ENCODE peak calls at places on chromosomes 13 and 19, in six cellular contexts. A is MM.1S, M is AML-193, N is foreskin fibroblast, E is GM13976, B is iPS DF 19.7. S is an unnamed sample.
A peak's percentile ranks its signal among the peaks of the same experiment; 100 is the strongest.

GRCh38 chr19:2770055-2771013 is 12.7 kb downstream of the SGTA start:
- DNase-seq in A (no peak), M (no peak), N (peak; percentile 71), E (no peak), B (no peak), S (no peak)

GRCh38 chr13:34943675-34944634 is 1.9 kb downstream of the NBEA start:
- DNase-seq in A (peak; percentile 68), M (peak; percentile 21), N (peak; percentile 6), E (no peak), B (no peak), S (peak; percentile 32)

GRCh38 chr19:34364830-34365462 is at the start of gene GPI:
- DNase-seq in A (peak; percentile 91), M (peak; percentile 52), N (peak; percentile 80), E (peak; percentile 90), B (no peak), S (peak; percentile 88)

GRCh38 chr19:11295180-11295579 is 780 bp upstream of the TSPAN16 start:
- DNase-seq in A (no peak), M (no peak), N (no peak), E (no peak), B (no peak), S (no peak)

GRCh38 chr13:30216111-30216510 is 91.2 kb downstream of the KATNAL1 start:
- DNase-seq in A (no peak), M (no peak), N (no peak), E (no peak), B (no peak), S (no peak)

GRCh38 chr13:81771948-81772347 is 1431.0 kb upstream of the SPRY2 start:
- DNase-seq in A (no peak), M (no peak), N (no peak), E (no peak), B (no peak), S (no peak)

GRCh38 chr13:50107205-50107604 is 92.0 kb downstream of the KCNRG start:
- DNase-seq in A (no peak), M (no peak), N (peak; percentile 11), E (no peak), B (no peak), S (no peak)

GRCh38 chr19:6038634-6039405 is 60.9 kb upstream of the RANBP3 start:
- DNase-seq in A (no peak), M (no peak), N (no peak), E (peak; percentile 82), B (no peak), S (no peak)

GRCh38 chr13:98478134-98479129 is 98.5 kb downstream of the STK24 start:
- DNase-seq in A (no peak), M (peak; percentile 33), N (peak; percentile 56), E (no peak), B (no peak), S (no peak)

GRCh38 chr13:66994097-66994496 is 236.0 kb downstream of the PCDH9 start:
- DNase-seq in A (peak; percentile 8), M (no peak), N (peak; percentile 67), E (peak; percentile 32), B (peak; percentile 50), S (peak; percentile 15)

GRCh38 chr13:114130131-114130707 is 2.2 kb downstream of the RASA3 start:
- DNase-seq in A (no peak), M (no peak), N (no peak), E (no peak), B (no peak), S (no peak)

GRCh38 chr19:53809518-53810186 is 14.5 kb downstream of the NLRP12 start:
- DNase-seq in A (no peak), M (no peak), N (no peak), E (no peak), B (no peak), S (peak; percentile 49)

GRCh38 chr13:109998808-109999528 is 212.6 kb upstream of the IRS2 start:
- DNase-seq in A (no peak), M (no peak), N (peak; percentile 94), E (no peak), B (no peak), S (no peak)

GRCh38 chr19:46383846-46384245 is 29.5 kb downstream of the CCDC8 start:
- DNase-seq in A (no peak), M (no peak), N (no peak), E (no peak), B (no peak), S (no peak)

GRCh38 chr13:108326318-108326717 is 56.8 kb downstream of the TNFSF13B start:
- DNase-seq in A (peak; percentile 61), M (peak; percentile 96), N (no peak), E (peak; percentile 14), B (no peak), S (no peak)

GRCh38 chr13:107025991-107026390 is 458.1 kb upstream of the ARGLU1 start:
- DNase-seq in A (no peak), M (no peak), N (peak; percentile 4), E (no peak), B (no peak), S (no peak)

GRCh38 chr19:31705656-31706055 is 356.4 kb upstream of the TSHZ3 start:
- DNase-seq in A (no peak), M (no peak), N (no peak), E (no peak), B (no peak), S (no peak)

GRCh38 chr19:2180881-2181617 is 17.3 kb downstream of the DOT1L start:
- DNase-seq in A (no peak), M (no peak), N (no peak), E (no peak), B (no peak), S (no peak)

GRCh38 chr13:52779028-52779612 is 39.5 kb upstream of the CNMD start:
- DNase-seq in A (no peak), M (no peak), N (no peak), E (no peak), B (no peak), S (no peak)

GRCh38 chr19:18194554-18195238 is 1.7 kb downstream of the MPV17L2 start:
- DNase-seq in A (no peak), M (no peak), N (peak; percentile 47), E (no peak), B (no peak), S (no peak)

GRCh38 chr13:50993908-50994307 is 84.3 kb downstream of the RNASEH2B start:
- DNase-seq in A (no peak), M (no peak), N (peak; percentile 49), E (no peak), B (no peak), S (no peak)

GRCh38 chr19:10655457-10656312 is 1.5 kb downstream of the ILF3 start:
- DNase-seq in A (no peak), M (no peak), N (peak; percentile 54), E (no peak), B (no peak), S (peak; percentile 41)

GRCh38 chr19:50478901-50479715 is 2.5 kb upstream of the GARIN5A start:
- DNase-seq in A (no peak), M (no peak), N (peak; percentile 56), E (no peak), B (no peak), S (no peak)

GRCh38 chr19:39502640-39503417 is 4.1 kb downstream of the DLL3 start:
- DNase-seq in A (peak; percentile 90), M (no peak), N (peak; percentile 85), E (peak; percentile 91), B (no peak), S (peak; percentile 85)

GRCh38 chr19:14366529-14366928 is 14.7 kb upstream of the ADGRE5 start:
- DNase-seq in A (peak; percentile 93), M (peak; percentile 48), N (peak; percentile 78), E (peak; percentile 70), B (peak; percentile 79), S (peak; percentile 98)

GRCh38 chr13:27973291-27973690 is 4.2 kb upstream of the CDX2 start:
- DNase-seq in A (no peak), M (no peak), N (no peak), E (no peak), B (no peak), S (no peak)

GRCh38 chr19:43743059-43743458 is 11.7 kb downstream of the SMG9 start:
- DNase-seq in A (no peak), M (no peak), N (no peak), E (no peak), B (no peak), S (no peak)

GRCh38 chr13:75129331-75129730 is 352.6 kb downstream of the TBC1D4 start:
- DNase-seq in A (no peak), M (no peak), N (peak; percentile 56), E (no peak), B (no peak), S (no peak)

GRCh38 chr13:37488682-37489081 is 109.9 kb downstream of the POSTN start:
- DNase-seq in A (no peak), M (no peak), N (peak; percentile 39), E (no peak), B (no peak), S (no peak)

GRCh38 chr19:18157465-18158063 is 4.6 kb downstream of the PIK3R2 start:
- DNase-seq in A (no peak), M (no peak), N (no peak), E (no peak), B (no peak), S (peak; percentile 53)

GRCh38 chr19:33905937-33906577 is 109.4 kb downstream of the KCTD15 start:
- DNase-seq in A (no peak), M (no peak), N (peak; percentile 26), E (peak; percentile 49), B (no peak), S (peak; percentile 8)

GRCh38 chr19:29658221-29658991 is 6.9 kb upstream of the PLEKHF1 start:
- DNase-seq in A (no peak), M (no peak), N (peak; percentile 25), E (no peak), B (no peak), S (no peak)

GRCh38 chr13:82938644-82939043 is 943.6 kb downstream of the SLITRK1 start:
- DNase-seq in A (no peak), M (no peak), N (no peak), E (no peak), B (no peak), S (no peak)

GRCh38 chr13:44146162-44146561 is 227.5 kb upstream of the SERP2 start:
- DNase-seq in A (no peak), M (no peak), N (no peak), E (no peak), B (no peak), S (no peak)

GRCh38 chr19:21269813-21270212 is 59.4 kb downstream of the ZNF708 start:
- DNase-seq in A (no peak), M (no peak), N (no peak), E (no peak), B (no peak), S (no peak)

GRCh38 chr19:1608414-1609391 is 3.4 kb upstream of the UQCR11 start:
- DNase-seq in A (no peak), M (no peak), N (peak; percentile 42), E (no peak), B (no peak), S (no peak)

GRCh38 chr13:77898097-77898496 is 20.5 kb downstream of the EDNRB start:
- DNase-seq in A (no peak), M (no peak), N (peak; percentile 12), E (no peak), B (no peak), S (no peak)